ENCODE peak calls at places on chromosomes 12 and 14, in six cellular contexts. O, G, D, H, C and R are unnamed samples.

GRCh38 chr12:107759410-107759809 is 1.5 kb downstream of the PRDM4 start:
- DNase-seq in O (no peak), G (peak), D (no peak), H (peak), C (peak), R (no peak)

GRCh38 chr12:51171884-51172514 is 936 bp downstream of the TFCP2 start:
- DNase-seq in O (no peak), G (no peak), D (no peak), H (no peak), C (peak), R (no peak)

GRCh38 chr12:94202245-94203180 is 54.1 kb downstream of the PLXNC1 start:
- DNase-seq in O (no peak), G (peak), D (no peak), H (no peak), C (no peak), R (no peak)

GRCh38 chr12:92185052-92185451 is 39.4 kb upstream of the BTG1 start:
- DNase-seq in O (no peak), G (no peak), D (no peak), H (no peak), C (no peak), R (no peak)

GRCh38 chr12:119179335-119180021 is 747 bp downstream of the HSPB8 start:
- DNase-seq in O (no peak), G (no peak), D (no peak), H (no peak), C (no peak), R (no peak)

GRCh38 chr12:53754633-53755261 is 3.0 kb upstream of the CISTR start:
- DNase-seq in O (no peak), G (no peak), D (no peak), H (no peak), C (no peak), R (no peak)

GRCh38 chr14:90276627-90277367 is 20.4 kb downstream of the PSMC1 start:
- DNase-seq in O (no peak), G (no peak), D (no peak), H (no peak), C (no peak), R (no peak)

GRCh38 chr12:94879542-94879941 is 124.0 kb downstream of the NDUFA12 start:
- DNase-seq in O (no peak), G (no peak), D (no peak), H (no peak), C (peak), R (no peak)

GRCh38 chr14:36479344-36479743 is 40.7 kb downstream of the NKX2-1 start:
- DNase-seq in O (no peak), G (no peak), D (no peak), H (no peak), C (no peak), R (no peak)

GRCh38 chr12:88781909-88782308 is 201.6 kb upstream of the KITLG start:
- DNase-seq in O (no peak), G (no peak), D (no peak), H (no peak), C (no peak), R (no peak)

GRCh38 chr14:89422181-89422951 is 5.3 kb upstream of the FOXN3 start:
- DNase-seq in O (no peak), G (no peak), D (no peak), H (no peak), C (peak), R (no peak)

GRCh38 chr12:119178544-119179334 is at the start of gene HSPB8:
- DNase-seq in O (peak), G (peak), D (no peak), H (no peak), C (no peak), R (no peak)

GRCh38 chr12:34395056-34396005 is 373.0 kb downstream of the ALG10 start:
- DNase-seq in O (peak), G (no peak), D (no peak), H (no peak), C (no peak), R (no peak)

GRCh38 chr14:100416921-100417451 is 93.8 kb downstream of the SLC25A47 start:
- DNase-seq in O (no peak), G (no peak), D (no peak), H (peak), C (no peak), R (no peak)

GRCh38 chr12:52074006-52074405 is 4.2 kb downstream of the ATG101 start:
- DNase-seq in O (no peak), G (no peak), D (no peak), H (no peak), C (no peak), R (no peak)

GRCh38 chr12:121820056-121820455 is 16.2 kb downstream of the SETD1B start:
- DNase-seq in O (no peak), G (no peak), D (no peak), H (no peak), C (no peak), R (no peak)

GRCh38 chr12:69694123-69694522 is 5.0 kb downstream of the BEST3 start:
- DNase-seq in O (no peak), G (no peak), D (no peak), H (no peak), C (no peak), R (no peak)

GRCh38 chr14:81710232-81710845 is 176.7 kb upstream of the SEL1L start:
- DNase-seq in O (peak), G (peak), D (no peak), H (no peak), C (peak), R (peak)

GRCh38 chr12:24880732-24881131 is 68.2 kb downstream of the BCAT1 start:
- DNase-seq in O (no peak), G (no peak), D (no peak), H (no peak), C (no peak), R (no peak)

GRCh38 chr14:100578552-100578951 is 8.7 kb downstream of the BEGAIN start:
- DNase-seq in O (no peak), G (no peak), D (no peak), H (no peak), C (no peak), R (no peak)

GRCh38 chr12:46388427-46388992 is 15.9 kb upstream of the SLC38A2 start:
- DNase-seq in O (no peak), G (no peak), D (no peak), H (no peak), C (no peak), R (no peak)

GRCh38 chr14:93041830-93042229 is 73.9 kb downstream of the ITPK1 start:
- DNase-seq in O (no peak), G (no peak), D (no peak), H (no peak), C (no peak), R (no peak)

GRCh38 chr14:64234877-64235651 is 59.1 kb downstream of the ESR2 start:
- DNase-seq in O (peak), G (peak), D (no peak), H (no peak), C (peak), R (no peak)

GRCh38 chr14:96037891-96038557 is 1.1 kb upstream of the C14orf132 start:
- DNase-seq in O (peak), G (no peak), D (no peak), H (no peak), C (no peak), R (no peak)

GRCh38 chr12:92717202-92717601 is 14.4 kb downstream of the PLEKHG7 start:
- DNase-seq in O (peak), G (no peak), D (no peak), H (peak), C (peak), R (no peak)

GRCh38 chr12:57893460-57894353 is 47.2 kb upstream of the CTDSP2 start:
- DNase-seq in O (peak), G (no peak), D (no peak), H (peak), C (peak), R (no peak)